ENCODE peak calls at places on chromosomes 3 and 15, in five cellular contexts. Q is cardiac muscle cell, Y is dorsolateral prefrontal cortex, J is psoas muscle, G is HCT116. D is an unnamed sample.

GRCh38 chr3:62159693-62160092 is 213.7 kb downstream of the FEZF2 start:
- DNase-seq in Q (no peak), Y (no peak), J (peak; percentile 76), G (no peak), D (peak; percentile 65)

GRCh38 chr15:64767203-64767602 is 8.2 kb downstream of the RBPMS2 start:
- DNase-seq in Q (no peak), Y (no peak), J (no peak), G (no peak), D (no peak)

GRCh38 chr3:65406470-65406869 is 632.2 kb downstream of the MAGI1 start:
- DNase-seq in Q (no peak), Y (no peak), J (no peak), G (no peak), D (no peak)

GRCh38 chr3:75001330-75001729 is 386.9 kb upstream of the CNTN3 start:
- DNase-seq in Q (peak; percentile 6), Y (no peak), J (no peak), G (no peak), D (no peak)

GRCh38 chr3:52026016-52026415 is 30.3 kb upstream of the RPL29 start:
- DNase-seq in Q (no peak), Y (no peak), J (no peak), G (no peak), D (no peak)

GRCh38 chr3:71173421-71173975 is 410.0 kb downstream of the FOXP1 start:
- DNase-seq in Q (no peak), Y (no peak), J (no peak), G (no peak), D (no peak)

GRCh38 chr15:76328962-76329361 is 7.6 kb upstream of the ISL2 start:
- DNase-seq in Q (no peak), Y (no peak), J (no peak), G (no peak), D (no peak)

GRCh38 chr3:82103241-82103640 is 341.8 kb upstream of the GBE1 start:
- DNase-seq in Q (no peak), Y (no peak), J (no peak), G (no peak), D (no peak)

GRCh38 chr3:185943363-185944106 is 5.7 kb upstream of the TRA2B start:
- DNase-seq in Q (peak; percentile 77), Y (peak; percentile 78), J (peak; percentile 88), G (peak; percentile 72), D (peak; percentile 75)

GRCh38 chr3:24351779-24352469 is 142.7 kb downstream of the THRB start:
- DNase-seq in Q (no peak), Y (no peak), J (no peak), G (no peak), D (peak; percentile 63)

GRCh38 chr15:67329984-67330733 is 75.6 kb downstream of the IQCH start:
- DNase-seq in Q (no peak), Y (no peak), J (no peak), G (no peak), D (no peak)

GRCh38 chr15:82647835-82648256 is 683 bp upstream of the CPEB1 start:
- DNase-seq in Q (peak; percentile 46), Y (no peak), J (peak; percentile 43), G (no peak), D (no peak)

GRCh38 chr3:146334151-146334550 is 83.2 kb upstream of the PLSCR4 start:
- DNase-seq in Q (no peak), Y (no peak), J (no peak), G (no peak), D (peak; percentile 26)

GRCh38 chr3:106824856-106825255 is 552.4 kb upstream of the CCDC54 start:
- DNase-seq in Q (peak; percentile 12), Y (no peak), J (no peak), G (peak; percentile 12), D (no peak)
- TF ChIP-seq CTCF in Q (peak; percentile 42), Y (peak; percentile 48), J (peak; percentile 19), G (peak; percentile 50), D (peak; percentile 31)

GRCh38 chr15:43105778-43106485 is at the start of gene UBR1:
- DNase-seq in Q (peak; percentile 95), Y (peak; percentile 76), J (peak; percentile 92), G (peak; percentile 87), D (peak; percentile 95)

GRCh38 chr15:43106486-43106829 is 620 bp upstream of the UBR1 start:
- DNase-seq in Q (no peak), Y (no peak), J (no peak), G (no peak), D (no peak)

GRCh38 chr15:43104426-43104825 is 1.4 kb downstream of the UBR1 start:
- DNase-seq in Q (no peak), Y (no peak), J (no peak), G (peak; percentile 39), D (no peak)

GRCh38 chr15:43103939-43104338 is 1.9 kb downstream of the UBR1 start:
- DNase-seq in Q (no peak), Y (no peak), J (no peak), G (no peak), D (no peak)

GRCh38 chr15:43105077-43105769 is 615 bp downstream of the UBR1 start:
- DNase-seq in Q (peak; percentile 11), Y (no peak), J (no peak), G (no peak), D (no peak)
- H3K27ac ChIP-seq in Q (peak overlapping the region; percentile 70), Y (peak overlapping the region; percentile 93), J (peak overlapping the region; percentile 94), G (peak overlapping the region; percentile 63), D (peak overlapping the region; percentile 90)

DNA sequence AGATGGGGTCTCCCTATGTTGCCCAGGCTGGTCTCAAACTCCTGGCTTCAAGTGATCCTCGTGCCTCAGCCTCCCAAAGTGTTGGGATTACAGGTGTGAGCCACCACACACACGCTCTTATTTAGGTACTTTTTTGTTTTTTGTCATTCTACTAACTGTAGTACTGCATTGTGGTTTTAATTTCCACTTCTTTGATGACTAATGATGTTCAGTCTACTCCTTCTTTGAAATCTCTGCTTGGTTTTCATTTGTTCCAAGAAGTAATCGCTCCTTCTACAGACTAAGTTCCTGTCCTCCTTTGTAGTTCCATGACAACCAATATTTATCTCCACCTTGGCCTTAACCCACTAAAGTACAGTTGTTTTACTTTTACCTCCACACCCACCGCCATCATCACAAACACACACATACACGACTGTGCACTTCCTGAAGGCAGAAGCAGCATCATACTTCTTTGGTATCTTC is 529 bp upstream of the DLEC1 start:
- DNase-seq in Q (no peak), Y (no peak), J (no peak), G (no peak), D (no peak)
- H3K4me3 ChIP-seq in Q (no peak overlapping the region), Y (peak overlapping the region; percentile 57), J (no peak overlapping the region), G (no peak overlapping the region), D (no peak overlapping the region)

DNA sequence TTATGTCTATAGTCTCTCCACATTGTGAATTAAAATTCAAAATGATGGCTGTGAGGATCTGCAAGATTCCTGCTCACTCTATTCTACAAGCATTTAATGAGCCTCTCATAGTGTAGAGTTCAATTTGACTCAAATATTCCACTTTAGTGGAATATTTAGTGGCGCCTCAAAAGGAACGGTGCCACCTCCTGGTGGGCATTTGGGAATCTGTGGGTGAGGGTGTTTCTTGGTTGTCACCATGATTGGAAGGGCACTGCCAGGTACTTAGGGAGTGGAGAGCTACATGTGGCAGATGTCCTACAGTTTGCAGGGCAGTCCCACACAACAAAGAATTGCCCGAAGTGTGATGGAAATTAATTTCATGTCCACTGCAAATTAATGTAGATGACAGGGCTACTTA is 21.5 kb upstream of the KCNMB3 start:
- DNase-seq in Q (no peak), Y (no peak), J (no peak), G (peak; percentile 1), D (no peak)
- TF ChIP-seq CTCF in Q (peak; percentile 42), Y (peak; percentile 12), J (peak; percentile 10), G (peak; percentile 49), D (peak; percentile 28)

D was measured in heart left ventricle.